ENCODE peak calls at places on chromosomes 12 and 14, in five cellular contexts. M is GM04504, A is activated T-helper 1 cell treated with Interleukin-2 at 50 U/mL for 16 hours, D is IMR-90, U is activated T-cell treated with anti-CD3 and anti-CD28 coated beads for 48 hours. C is an unnamed sample.

GRCh38 chr14:24060984-24061913 is 9.4 kb downstream of the CARMIL3 start:
- DNase-seq in M (no peak), A (no peak), D (no peak), U (no peak), C (no peak)

GRCh38 chr12:64538146-64538545 is 72.1 kb upstream of the RASSF3 start:
- DNase-seq in M (no peak), A (no peak), D (peak), U (no peak), C (no peak)

GRCh38 chr14:22545842-22546721 is 42.9 kb downstream of the DAD1 start:
- DNase-seq in M (peak), A (no peak), D (peak), U (no peak), C (no peak)

GRCh38 chr14:99807413-99808132 is 14.4 kb downstream of the EML1 start:
- DNase-seq in M (no peak), A (no peak), D (no peak), U (no peak), C (no peak)

GRCh38 chr14:91877376-91877775 is 10.0 kb upstream of the TC2N start:
- DNase-seq in M (no peak), A (no peak), D (no peak), U (no peak), C (no peak)

GRCh38 chr14:78446807-78447206 is 276.6 kb downstream of the NRXN3 start:
- DNase-seq in M (no peak), A (no peak), D (no peak), U (no peak), C (no peak)

GRCh38 chr14:77710364-77710763 is 2.5 kb downstream of the SLIRP start:
- DNase-seq in M (no peak), A (no peak), D (no peak), U (no peak), C (no peak)

GRCh38 chr14:100398044-100398443 is 74.9 kb downstream of the SLC25A47 start:
- DNase-seq in M (no peak), A (no peak), D (no peak), U (no peak), C (no peak)

GRCh38 chr14:55599250-55599879 is 19.4 kb downstream of the KTN1 start:
- DNase-seq in M (no peak), A (no peak), D (no peak), U (no peak), C (no peak)

GRCh38 chr12:131896811-131897270 is 2.4 kb downstream of the ULK1 start:
- DNase-seq in M (no peak), A (no peak), D (no peak), U (no peak), C (no peak)

GRCh38 chr12:8991371-8992085 is 2.2 kb downstream of the KLRG1 start:
- DNase-seq in M (no peak), A (no peak), D (no peak), U (no peak), C (no peak)

GRCh38 chr14:64035143-64035542 is 182.3 kb downstream of the SYNE2 start:
- DNase-seq in M (peak), A (no peak), D (peak), U (no peak), C (no peak)

GRCh38 chr14:32382704-32383103 is 53.6 kb downstream of the AKAP6 start:
- DNase-seq in M (no peak), A (no peak), D (no peak), U (no peak), C (no peak)

GRCh38 chr12:49702009-49702408 is 5.2 kb downstream of the FMNL3 start:
- DNase-seq in M (no peak), A (no peak), D (no peak), U (no peak), C (no peak)

GRCh38 chr12:92859650-92860386 is 69.3 kb downstream of the EEA1 start:
- DNase-seq in M (no peak), A (no peak), D (no peak), U (no peak), C (no peak)

GRCh38 chr12:109098142-109098652 is 800 bp downstream of the UNG start:
- DNase-seq in M (no peak), A (no peak), D (peak), U (no peak), C (no peak)

GRCh38 chr12:53174881-53175491 is 5.5 kb upstream of the ZNF740 start:
- DNase-seq in M (no peak), A (no peak), D (peak), U (no peak), C (no peak)

GRCh38 chr14:63404906-63405305 is 86.2 kb upstream of the GPHB5 start:
- DNase-seq in M (no peak), A (no peak), D (no peak), U (no peak), C (no peak)

GRCh38 chr14:29262979-29263378 is 496.4 kb downstream of the FOXG1 start:
- DNase-seq in M (no peak), A (no peak), D (peak), U (no peak), C (no peak)

GRCh38 chr12:104049278-104050257 is at the start of gene GLT8D2:
- DNase-seq in M (peak), A (no peak), D (peak), U (no peak), C (no peak)

GRCh38 chr12:93163260-93164036 is 214.3 kb upstream of the NUDT4 start:
- DNase-seq in M (peak), A (no peak), D (peak), U (no peak), C (no peak)

GRCh38 chr12:131827961-131828534 is at the start of gene MMP17:
- DNase-seq in M (no peak), A (peak), D (peak), U (no peak), C (no peak)

GRCh38 chr12:114898159-114898558 is 214.2 kb upstream of the TBX3 start:
- DNase-seq in M (no peak), A (no peak), D (no peak), U (no peak), C (no peak)

GRCh38 chr14:25050494-25051170 is 685 bp upstream of the STXBP6 start:
- DNase-seq in M (no peak), A (no peak), D (peak), U (no peak), C (no peak)

GRCh38 chr12:39902823-39903222 is 203.1 kb downstream of the SLC2A13 start:
- DNase-seq in M (no peak), A (no peak), D (no peak), U (no peak), C (no peak)

GRCh38 chr12:188910-189621 is 24.9 kb downstream of the SLC6A12 start:
- DNase-seq in M (no peak), A (no peak), D (peak), U (peak), C (no peak)

GRCh38 chr12:113700943-113701342 is 229.3 kb upstream of the LHX5 start:
- DNase-seq in M (peak), A (no peak), D (peak), U (no peak), C (no peak)

GRCh38 chr14:37583358-37584210 is 11.5 kb downstream of the FOXA1 start:
- DNase-seq in M (no peak), A (no peak), D (no peak), U (no peak), C (no peak)

GRCh38 chr14:100214768-100215079 is 24.2 kb upstream of the YY1 start:
- DNase-seq in M (no peak), A (no peak), D (no peak), U (no peak), C (no peak)

GRCh38 chr12:132527186-132527882 is 37.4 kb downstream of the FBRSL1 start:
- DNase-seq in M (no peak), A (no peak), D (no peak), U (no peak), C (no peak)

GRCh38 chr12:30967026-30967425 is 40.5 kb downstream of the TSPAN11 start:
- DNase-seq in M (no peak), A (no peak), D (no peak), U (no peak), C (no peak)

GRCh38 chr12:52730383-52730782 is 27.1 kb upstream of the KRT77 start:
- DNase-seq in M (no peak), A (no peak), D (no peak), U (no peak), C (no peak)